ENCODE peak calls at places on chromosomes 5 and 9, in five cellular contexts. W is Karpas-422, D is HCT116, A is GM23248, L is PC-3. E is an unnamed sample. For H3K9me2, the result is how much of the 10 kb centered on the place peaks cover.

GRCh38 chr9:32502459-32502858 is 23.5 kb downstream of the RIGI start:
- DNase-seq in W (no peak), D (peak), A (peak), L (peak), E (no peak)

GRCh38 chr5:94632024-94632423 is 13.6 kb downstream of the SLF1 start:
- DNase-seq in W (no peak), D (no peak), A (no peak), L (no peak), E (peak)

GRCh38 chr5:3356016-3356415 is 239.6 kb upstream of the IRX1 start:
- DNase-seq in W (no peak), D (no peak), A (no peak), L (no peak), E (no peak)

GRCh38 chr5:139848508-139849100 is 53.0 kb downstream of the PSD2 start:
- DNase-seq in W (no peak), D (no peak), A (no peak), L (no peak), E (no peak)

GRCh38 chr9:103242025-103242424 is 246.9 kb downstream of the CYLC2 start:
- DNase-seq in W (no peak), D (no peak), A (no peak), L (peak), E (no peak)

GRCh38 chr5:74619308-74619707 is 21.2 kb downstream of the ENC1 start:
- DNase-seq in W (no peak), D (no peak), A (no peak), L (no peak), E (no peak)

GRCh38 chr5:152221721-152222629 is 183.1 kb downstream of the NMUR2 start:
- DNase-seq in W (no peak), D (no peak), A (no peak), L (peak), E (no peak)

GRCh38 chr9:70079364-70080103 is 35.9 kb downstream of the MAMDC2 start:
- DNase-seq in W (no peak), D (no peak), A (peak), L (peak), E (no peak)

GRCh38 chr9:110703669-110704068 is 35.1 kb downstream of the MUSK start:
- DNase-seq in W (no peak), D (no peak), A (no peak), L (no peak), E (no peak)

GRCh38 chr9:135249711-135250110 is 162.2 kb downstream of the OLFM1 start:
- DNase-seq in W (no peak), D (no peak), A (no peak), L (no peak), E (no peak)

GRCh38 chr9:4489562-4489918 is 728 bp upstream of the SLC1A1 start:
- DNase-seq in W (no peak), D (no peak), A (peak), L (peak), E (no peak)

GRCh38 chr5:12413585-12413984 is 509.3 kb upstream of the CTNND2 start:
- DNase-seq in W (no peak), D (no peak), A (no peak), L (no peak), E (no peak)

GRCh38 chr5:35856186-35857003 is at the start of gene IL7R:
- DNase-seq in W (no peak), D (no peak), A (peak), L (peak), E (peak)

GRCh38 chr9:101738566-101739183 is at the start of gene GRIN3A:
- DNase-seq in W (no peak), D (no peak), A (peak), L (no peak), E (no peak)

GRCh38 chr5:10856646-10857332 is 95.8 kb upstream of the DAP start:
- DNase-seq in W (peak), D (no peak), A (peak), L (peak), E (peak)

GRCh38 chr5:10702040-10702629 is 58.9 kb downstream of the DAP start:
- DNase-seq in W (no peak), D (peak), A (peak), L (peak), E (no peak)

GRCh38 chr5:134581241-134581981 is 51.2 kb downstream of the SAR1B start:
- DNase-seq in W (no peak), D (no peak), A (peak), L (no peak), E (no peak)

GRCh38 chr5:136040746-136041415 is 12.1 kb downstream of the TGFBI start:
- DNase-seq in W (no peak), D (no peak), A (peak), L (peak), E (peak)

GRCh38 chr9:116267021-116267420 is 113.4 kb downstream of the PAPPA start:
- DNase-seq in W (no peak), D (no peak), A (peak), L (no peak), E (no peak)

GRCh38 chr9:35357116-35357515 is 132.8 kb upstream of the RUSC2 start:
- DNase-seq in W (no peak), D (no peak), A (peak), L (peak), E (no peak)

GRCh38 chr5:169803077-169803981 is 166.3 kb downstream of the DOCK2 start:
- DNase-seq in W (no peak), D (no peak), A (peak), L (peak), E (no peak)

GRCh38 chr5:662751-663435 is 30.3 kb downstream of the TPPP start:
- DNase-seq in W (no peak), D (no peak), A (no peak), L (no peak), E (no peak)

GRCh38 chr5:126253406-126253805 is 169.8 kb upstream of the GRAMD2B start:
- DNase-seq in W (no peak), D (no peak), A (no peak), L (no peak), E (no peak)

GRCh38 chr9:5389109-5389732 is 48.5 kb downstream of the PLGRKT start:
- DNase-seq in W (no peak), D (no peak), A (peak), L (peak), E (no peak)

GRCh38 chr5:43042176-43042625 is 2.1 kb upstream of the ANXA2R start:
- DNase-seq in W (peak), D (peak), A (peak), L (peak), E (peak)

GRCh38 chr9:36969216-36969771 is 64.8 kb downstream of the PAX5 start:
- DNase-seq in W (no peak), D (no peak), A (no peak), L (no peak), E (no peak)

GRCh38 chr5:33227746-33228145 is 213.0 kb upstream of the TARS1 start:
- DNase-seq in W (no peak), D (no peak), A (no peak), L (no peak), E (no peak)

GRCh38 chr5:139908749-139909148 is 113.1 kb downstream of the PSD2 start:
- DNase-seq in W (no peak), D (no peak), A (peak), L (no peak), E (no peak)

GRCh38 chr5:134145779-134146581 is 30.8 kb downstream of the SKP1 start:
- DNase-seq in W (peak), D (peak), A (peak), L (peak), E (peak)

GRCh38 chr9:79764377-79764776 is 192.6 kb downstream of the TLE4 start:
- DNase-seq in W (no peak), D (no peak), A (peak), L (peak), E (no peak)

GRCh38 chr9:80964374-80964773 is 725.0 kb downstream of the TLE1 start:
- DNase-seq in W (no peak), D (no peak), A (no peak), L (no peak), E (no peak)

GRCh38 chr9:36037580-36038169 is 962 bp downstream of the RECK start:
- DNase-seq in W (no peak), D (no peak), A (peak), L (no peak), E (no peak)

GRCh38 chr9:133760713-133761290 is 22.6 kb upstream of the SARDH start:
- DNase-seq in W (no peak), D (no peak), A (no peak), L (no peak), E (no peak)

GRCh38 chr9:114047717-114048116 is 30.4 kb downstream of the AMBP start:
- DNase-seq in W (peak), D (peak), A (peak), L (peak), E (peak)

DNA sequence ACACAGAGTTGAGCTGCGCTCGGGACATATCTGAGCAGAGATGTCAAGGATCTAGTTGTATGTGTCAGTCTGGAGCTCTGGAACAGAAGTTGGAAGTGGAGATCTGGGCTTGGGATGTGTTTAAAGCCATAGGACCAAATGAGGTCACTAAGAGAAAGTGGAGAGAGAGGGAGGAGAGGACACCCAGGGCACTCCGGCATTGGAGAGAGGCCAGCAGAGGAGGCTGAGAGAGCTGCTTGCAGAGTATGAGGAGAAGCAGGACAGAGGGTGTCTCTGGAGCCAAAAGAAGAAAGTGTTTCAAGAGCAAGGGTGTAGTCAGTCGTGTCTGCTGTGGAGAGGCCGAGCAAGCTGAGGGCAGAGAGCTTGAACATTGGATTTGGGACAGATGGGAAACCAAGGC is 34.7 kb downstream of the ARHGEF37 start:
- DNase-seq in W (no peak), D (no peak), A (no peak), L (no peak), E (no peak)
- H3K27ac ChIP-seq in W (peak), D (no peak), A (no peak), L (no peak), E (no peak)

GRCh38 chr9:82893549-82893948 is 169.4 kb downstream of the RASEF start:
- DNase-seq in W (no peak), D (no peak), A (no peak), L (no peak), E (no peak)
- H3K9me2 ChIP-seq in W (under half), D (under half), A (under half), L (under half), E (under half)

DNA sequence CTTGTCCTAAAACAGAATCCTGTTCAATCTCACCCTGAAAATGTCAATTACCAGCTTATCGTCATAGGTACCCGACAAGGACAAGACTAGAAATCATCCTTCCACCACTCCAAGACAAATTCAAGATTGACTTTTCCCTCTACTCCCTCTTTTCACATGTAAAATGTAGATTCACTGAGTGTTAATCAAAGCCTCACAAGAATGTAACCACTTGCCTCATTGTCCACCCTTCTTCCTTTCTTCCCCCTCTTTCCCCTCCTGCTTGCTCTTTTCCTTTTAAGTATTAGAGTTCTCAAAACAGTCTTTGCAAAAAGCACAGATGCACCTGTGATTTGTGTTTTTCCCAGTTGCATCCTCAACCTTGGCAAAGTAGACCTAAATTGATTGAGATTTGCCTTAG is 231.4 kb upstream of the TYRP1 start:
- DNase-seq in W (no peak), D (no peak), A (no peak), L (no peak), E (no peak)
- H3K4me3 ChIP-seq in W (no peak), D (no peak), A (no peak), L (no peak), E (no peak)

GRCh38 chr5:106862450-106863193 is 808.1 kb downstream of the EFNA5 start:
- DNase-seq in W (no peak), D (no peak), A (no peak), L (no peak), E (no peak)
- H3K27ac ChIP-seq in W (no peak), D (no peak), A (no peak), L (no peak), E (no peak)

GRCh38 chr5:116914869-116915504 is 340.4 kb upstream of the SEMA6A start:
- DNase-seq in W (no peak), D (no peak), A (no peak), L (no peak), E (no peak)
- H3K9me2 ChIP-seq in W (under half), D (under half), A (under half), L (under half), E (under half)

DNA sequence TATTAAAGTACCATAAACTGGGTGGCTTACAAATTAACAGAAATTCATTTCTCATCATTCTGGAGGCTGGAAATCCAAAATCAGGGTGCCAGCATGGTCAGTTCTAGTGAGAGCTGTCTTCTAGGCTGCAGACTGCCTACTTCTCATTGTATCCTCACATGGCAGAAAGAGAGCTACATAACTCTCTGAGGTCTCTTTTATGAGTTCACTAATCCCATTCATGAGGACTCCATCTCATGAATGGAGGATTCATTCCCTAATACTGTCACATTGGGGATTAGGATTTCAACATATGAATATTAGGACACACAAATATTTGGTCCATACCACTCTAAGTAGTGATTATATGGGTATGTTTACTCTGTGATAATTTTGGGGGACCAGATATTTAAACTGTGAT is 84.0 kb downstream of the ERP44 start:
- DNase-seq in W (no peak), D (no peak), A (no peak), L (no peak), E (no peak)
- H3K4me3 ChIP-seq in W (no peak), D (no peak), A (no peak), L (no peak), E (no peak)

DNA sequence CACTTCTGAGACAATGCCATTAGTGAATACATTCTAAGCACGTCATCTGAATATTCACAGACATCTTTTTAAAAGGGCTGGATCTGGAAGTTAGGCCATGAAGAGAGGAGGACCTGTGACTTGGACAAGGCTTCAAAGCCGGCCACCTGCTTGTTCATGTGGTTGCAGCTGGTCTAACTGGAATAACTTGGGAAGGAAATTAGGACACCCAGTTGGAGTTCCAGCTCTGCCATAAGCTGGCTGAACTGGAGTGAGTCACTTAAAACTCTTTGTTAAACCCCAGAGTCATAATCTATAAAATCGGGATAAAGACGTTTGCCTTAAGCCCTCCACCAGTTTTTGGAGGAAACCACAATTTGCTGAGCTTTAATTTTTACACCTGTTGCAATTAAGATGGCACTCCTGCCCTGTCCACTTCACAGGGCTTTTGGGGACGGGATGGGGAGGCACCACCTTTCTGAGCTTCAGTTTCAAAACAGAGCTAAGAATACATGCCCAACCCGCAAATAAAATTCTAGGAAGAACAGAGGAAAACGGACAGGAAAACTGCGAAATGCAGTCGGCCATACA is 536 bp upstream of the STX17 start:
- DNase-seq in W (no peak), D (no peak), A (peak), L (peak), E (peak)
- H3K27ac ChIP-seq in W (no peak), D (no peak), A (no peak), L (peak), E (no peak)

DNA sequence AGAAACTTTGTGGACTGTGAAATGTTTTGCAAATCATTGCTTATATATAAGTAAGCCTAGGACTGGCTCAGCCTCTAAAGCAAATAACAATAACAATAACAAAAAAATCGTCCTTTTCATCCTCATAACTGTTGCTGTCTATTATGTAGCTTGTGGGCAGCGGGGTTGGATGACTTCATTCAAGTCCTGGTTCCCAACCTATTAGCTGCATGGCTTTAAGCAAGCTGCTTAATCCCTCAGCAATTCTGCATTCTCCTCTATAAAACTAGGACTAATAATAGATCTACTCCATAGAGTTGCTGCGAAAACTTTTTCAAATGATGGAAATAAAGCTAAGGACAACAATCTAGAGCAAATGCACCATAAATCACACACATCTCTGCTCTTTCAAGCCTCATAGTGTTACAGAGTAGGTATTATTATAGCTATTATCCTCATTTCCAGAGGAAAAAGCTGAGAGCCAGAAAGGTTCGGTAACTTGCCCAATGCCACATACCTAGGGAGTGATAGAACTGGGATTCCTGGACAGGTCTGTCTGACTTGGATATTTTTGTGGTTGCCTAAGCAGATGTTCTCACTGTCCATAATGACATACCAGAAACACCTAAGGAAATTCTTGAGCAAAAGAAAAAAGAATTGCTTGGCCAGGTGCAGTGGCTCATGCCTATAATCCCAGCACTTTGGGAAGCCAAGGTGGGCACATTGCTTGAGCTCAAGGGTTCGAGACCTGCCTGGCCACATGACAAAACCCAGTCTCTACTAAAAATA is 98.8 kb upstream of the ADRA1B start:
- DNase-seq in W (no peak), D (no peak), A (peak), L (peak), E (no peak)
- H3K9me2 ChIP-seq in W (under half), D (under half), A (under half), L (under half), E (under half)

DNA sequence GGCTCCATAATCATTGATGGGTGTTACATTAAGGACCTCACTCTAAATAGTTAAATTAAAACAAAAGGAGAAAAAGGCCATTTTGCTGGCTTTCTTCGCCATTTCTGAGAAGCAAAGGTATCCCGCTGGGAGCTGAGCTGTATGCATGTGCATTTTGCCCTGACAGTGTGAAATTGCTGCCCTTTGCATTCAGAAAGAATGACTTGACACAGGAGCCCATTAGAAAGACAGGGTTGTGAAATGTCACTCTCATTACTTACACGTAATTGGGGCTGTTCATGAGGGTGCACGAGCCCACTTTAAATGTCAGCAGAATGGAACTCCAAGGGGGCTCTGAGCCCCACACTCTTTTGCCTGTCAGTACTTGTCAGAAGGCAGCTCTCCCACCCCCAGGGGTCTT is 85.0 kb downstream of the SEMA4D start:
- DNase-seq in W (no peak), D (no peak), A (no peak), L (no peak), E (no peak)
- H3K4me3 ChIP-seq in W (no peak), D (no peak), A (no peak), L (no peak), E (no peak)

GRCh38 chr5:132437604-132438275 is 52.8 kb downstream of the IRF1 start:
- DNase-seq in W (peak), D (no peak), A (peak), L (no peak), E (peak)
- H3K27ac ChIP-seq in W (no peak), D (no peak), A (peak), L (no peak), E (peak)